ENCODE peak calls at places on chromosomes 1 and 21, in six cellular contexts. One of them, this sample, is unnamed.

GRCh38 chr1:11339346-11340247 is 66.6 kb downstream of the UBIAD1 start:
- DNase-seq in OCI-LY7: no peak
- DNase-seq in astrocyte: no peak
- DNase-seq in thoracic aorta: no peak
- DNase-seq in fibroblast of lung: no peak
- DNase-seq in pancreas: peak
- DNase-seq in this sample: peak

GRCh38 chr1:183251101-183251958 is 65.3 kb downstream of the LAMC2 start:
- DNase-seq in OCI-LY7: no peak
- DNase-seq in astrocyte: no peak
- DNase-seq in thoracic aorta: no peak
- DNase-seq in fibroblast of lung: no peak
- DNase-seq in pancreas: no peak
- DNase-seq in this sample: no peak

GRCh38 chr1:234774971-234775370 is 165.0 kb upstream of the IRF2BP2 start:
- DNase-seq in OCI-LY7: no peak
- DNase-seq in astrocyte: peak
- DNase-seq in thoracic aorta: no peak
- DNase-seq in fibroblast of lung: peak
- DNase-seq in pancreas: no peak
- DNase-seq in this sample: no peak

GRCh38 chr1:32180186-32181060 is 948 bp downstream of the TXLNA start:
- DNase-seq in OCI-LY7: peak
- DNase-seq in astrocyte: peak
- DNase-seq in thoracic aorta: no peak
- DNase-seq in fibroblast of lung: peak
- DNase-seq in pancreas: peak
- DNase-seq in this sample: peak

GRCh38 chr21:14591882-14592281 is 45.8 kb upstream of the SAMSN1 start:
- DNase-seq in OCI-LY7: no peak
- DNase-seq in astrocyte: no peak
- DNase-seq in thoracic aorta: no peak
- DNase-seq in fibroblast of lung: peak
- DNase-seq in pancreas: peak
- DNase-seq in this sample: no peak

GRCh38 chr1:46081206-46081605 is 51.2 kb downstream of the PIK3R3 start:
- DNase-seq in OCI-LY7: no peak
- DNase-seq in astrocyte: no peak
- DNase-seq in thoracic aorta: no peak
- DNase-seq in fibroblast of lung: no peak
- DNase-seq in pancreas: no peak
- DNase-seq in this sample: no peak

GRCh38 chr1:42165511-42166210 is 1.1 kb upstream of the GUCA2A start:
- DNase-seq in OCI-LY7: no peak
- DNase-seq in astrocyte: peak
- DNase-seq in thoracic aorta: no peak
- DNase-seq in fibroblast of lung: peak
- DNase-seq in pancreas: peak
- DNase-seq in this sample: peak

GRCh38 chr1:25991937-25992688 is 5.8 kb downstream of the PAFAH2 start:
- DNase-seq in OCI-LY7: no peak
- DNase-seq in astrocyte: peak
- DNase-seq in thoracic aorta: no peak
- DNase-seq in fibroblast of lung: peak
- DNase-seq in pancreas: no peak
- DNase-seq in this sample: no peak

GRCh38 chr1:201258763-201259230 is 24.5 kb upstream of the PKP1 start:
- DNase-seq in OCI-LY7: no peak
- DNase-seq in astrocyte: no peak
- DNase-seq in thoracic aorta: no peak
- DNase-seq in fibroblast of lung: no peak
- DNase-seq in pancreas: no peak
- DNase-seq in this sample: no peak

GRCh38 chr1:64072089-64072835 is 131.2 kb upstream of the UBE2U start:
- DNase-seq in OCI-LY7: no peak
- DNase-seq in astrocyte: peak
- DNase-seq in thoracic aorta: no peak
- DNase-seq in fibroblast of lung: peak
- DNase-seq in pancreas: no peak
- DNase-seq in this sample: no peak

GRCh38 chr1:169106095-169106920 is at the start of gene ATP1B1:
- DNase-seq in OCI-LY7: peak
- DNase-seq in astrocyte: peak
- DNase-seq in thoracic aorta: no peak
- DNase-seq in fibroblast of lung: peak
- DNase-seq in pancreas: peak
- DNase-seq in this sample: peak

GRCh38 chr21:34526618-34527290 is 14.7 kb upstream of the KCNE1 start:
- DNase-seq in OCI-LY7: no peak
- DNase-seq in astrocyte: peak
- DNase-seq in thoracic aorta: peak
- DNase-seq in fibroblast of lung: peak
- DNase-seq in pancreas: peak
- DNase-seq in this sample: peak

GRCh38 chr1:155691992-155692528 is 3.2 kb downstream of the DAP3 start:
- DNase-seq in OCI-LY7: no peak
- DNase-seq in astrocyte: no peak
- DNase-seq in thoracic aorta: no peak
- DNase-seq in fibroblast of lung: no peak
- DNase-seq in pancreas: no peak
- DNase-seq in this sample: no peak

GRCh38 chr1:79912813-79913212 is 906.3 kb upstream of the ADGRL4 start:
- DNase-seq in OCI-LY7: no peak
- DNase-seq in astrocyte: no peak
- DNase-seq in thoracic aorta: no peak
- DNase-seq in fibroblast of lung: no peak
- DNase-seq in pancreas: no peak
- DNase-seq in this sample: no peak

GRCh38 chr1:91015794-91016550 is 5.9 kb downstream of the ZNF644 start:
- DNase-seq in OCI-LY7: no peak
- DNase-seq in astrocyte: peak
- DNase-seq in thoracic aorta: no peak
- DNase-seq in fibroblast of lung: peak
- DNase-seq in pancreas: no peak
- DNase-seq in this sample: peak

GRCh38 chr1:220011620-220012019 is 34.7 kb downstream of the EPRS1 start:
- DNase-seq in OCI-LY7: no peak
- DNase-seq in astrocyte: no peak
- DNase-seq in thoracic aorta: no peak
- DNase-seq in fibroblast of lung: no peak
- DNase-seq in pancreas: no peak
- DNase-seq in this sample: no peak

GRCh38 chr1:78831731-78832360 is 174.7 kb downstream of the ADGRL4 start:
- DNase-seq in OCI-LY7: no peak
- DNase-seq in astrocyte: peak
- DNase-seq in thoracic aorta: no peak
- DNase-seq in fibroblast of lung: peak
- DNase-seq in pancreas: peak
- DNase-seq in this sample: peak

GRCh38 chr1:32651461-32652073 is 559 bp downstream of the RBBP4 start:
- DNase-seq in OCI-LY7: peak
- DNase-seq in astrocyte: no peak
- DNase-seq in thoracic aorta: no peak
- DNase-seq in fibroblast of lung: no peak
- DNase-seq in pancreas: no peak
- DNase-seq in this sample: no peak

GRCh38 chr1:193914871-193915270 is 728.5 kb upstream of the B3GALT2 start:
- DNase-seq in OCI-LY7: no peak
- DNase-seq in astrocyte: no peak
- DNase-seq in thoracic aorta: no peak
- DNase-seq in fibroblast of lung: no peak
- DNase-seq in pancreas: no peak
- DNase-seq in this sample: no peak

GRCh38 chr1:29332204-29332603 is 95.9 kb downstream of the PTPRU start:
- DNase-seq in OCI-LY7: peak
- DNase-seq in astrocyte: no peak
- DNase-seq in thoracic aorta: no peak
- DNase-seq in fibroblast of lung: peak
- DNase-seq in pancreas: no peak
- DNase-seq in this sample: no peak
- TF ChIP-seq CTCF in OCI-LY7: peak
- TF ChIP-seq CTCF in astrocyte: peak
- TF ChIP-seq CTCF in thoracic aorta: no peak
- TF ChIP-seq CTCF in fibroblast of lung: peak
- TF ChIP-seq CTCF in pancreas: peak
- TF ChIP-seq CTCF in this sample: peak

GRCh38 chr1:150127464-150127863 is 22.3 kb upstream of the PLEKHO1 start:
- DNase-seq in OCI-LY7: no peak
- DNase-seq in astrocyte: no peak
- DNase-seq in thoracic aorta: no peak
- DNase-seq in fibroblast of lung: no peak
- DNase-seq in pancreas: no peak
- DNase-seq in this sample: no peak
- H3K27ac ChIP-seq in OCI-LY7: no peak
- H3K27ac ChIP-seq in astrocyte: no peak
- H3K27ac ChIP-seq in thoracic aorta: no peak
- H3K27ac ChIP-seq in fibroblast of lung: no peak
- H3K27ac ChIP-seq in pancreas: no peak
- H3K27ac ChIP-seq in this sample: no peak

GRCh38 chr1:175307160-175307559 is 114.6 kb upstream of the KIAA0040 start:
- DNase-seq in OCI-LY7: peak
- DNase-seq in astrocyte: no peak
- DNase-seq in thoracic aorta: no peak
- DNase-seq in fibroblast of lung: no peak
- DNase-seq in pancreas: no peak
- DNase-seq in this sample: no peak
- TF ChIP-seq CTCF in OCI-LY7: no peak
- TF ChIP-seq CTCF in astrocyte: no peak
- TF ChIP-seq CTCF in thoracic aorta: no peak
- TF ChIP-seq CTCF in fibroblast of lung: no peak
- TF ChIP-seq CTCF in pancreas: no peak
- TF ChIP-seq CTCF in this sample: no peak

GRCh38 chr1:21937034-21937371 is at the start of gene HSPG2:
- DNase-seq in OCI-LY7: no peak
- DNase-seq in astrocyte: no peak
- DNase-seq in thoracic aorta: no peak
- DNase-seq in fibroblast of lung: no peak
- DNase-seq in pancreas: no peak
- DNase-seq in this sample: no peak

GRCh38 chr1:21935393-21935804 is 1.7 kb downstream of the HSPG2 start:
- DNase-seq in OCI-LY7: no peak
- DNase-seq in astrocyte: peak
- DNase-seq in thoracic aorta: no peak
- DNase-seq in fibroblast of lung: peak
- DNase-seq in pancreas: no peak
- DNase-seq in this sample: no peak

GRCh38 chr1:21937372-21938121 is 437 bp upstream of the HSPG2 start:
- DNase-seq in OCI-LY7: peak
- DNase-seq in astrocyte: peak
- DNase-seq in thoracic aorta: no peak
- DNase-seq in fibroblast of lung: peak
- DNase-seq in pancreas: peak
- DNase-seq in this sample: peak

GRCh38 chr1:21935891-21936365 is 1.2 kb downstream of the HSPG2 start:
- DNase-seq in OCI-LY7: no peak
- DNase-seq in astrocyte: no peak
- DNase-seq in thoracic aorta: no peak
- DNase-seq in fibroblast of lung: no peak
- DNase-seq in pancreas: no peak
- DNase-seq in this sample: no peak

GRCh38 chr1:21936366-21937031 is 611 bp downstream of the HSPG2 start:
- DNase-seq in OCI-LY7: no peak
- DNase-seq in astrocyte: no peak
- DNase-seq in thoracic aorta: no peak
- DNase-seq in fibroblast of lung: no peak
- DNase-seq in pancreas: no peak
- DNase-seq in this sample: no peak
- H3K27ac ChIP-seq in OCI-LY7: no peak
- H3K27ac ChIP-seq in astrocyte: peak
- H3K27ac ChIP-seq in thoracic aorta: peak
- H3K27ac ChIP-seq in fibroblast of lung: peak
- H3K27ac ChIP-seq in pancreas: peak
- H3K27ac ChIP-seq in this sample: peak

GRCh38 chr1:185840880-185841279 is 106.7 kb downstream of the HMCN1 start:
- DNase-seq in OCI-LY7: no peak
- DNase-seq in astrocyte: no peak
- DNase-seq in thoracic aorta: no peak
- DNase-seq in fibroblast of lung: no peak
- DNase-seq in pancreas: no peak
- DNase-seq in this sample: no peak

GRCh38 chr1:185837711-185838110 is 103.5 kb downstream of the HMCN1 start:
- DNase-seq in OCI-LY7: no peak
- DNase-seq in astrocyte: no peak
- DNase-seq in thoracic aorta: no peak
- DNase-seq in fibroblast of lung: no peak
- DNase-seq in pancreas: no peak
- DNase-seq in this sample: no peak

GRCh38 chr1:185838111-185838510 is 103.9 kb downstream of the HMCN1 start:
- DNase-seq in OCI-LY7: no peak
- DNase-seq in astrocyte: no peak
- DNase-seq in thoracic aorta: no peak
- DNase-seq in fibroblast of lung: no peak
- DNase-seq in pancreas: no peak
- DNase-seq in this sample: no peak

GRCh38 chr1:185834371-185834900 is 100.2 kb downstream of the HMCN1 start:
- DNase-seq in OCI-LY7: no peak
- DNase-seq in astrocyte: no peak
- DNase-seq in thoracic aorta: no peak
- DNase-seq in fibroblast of lung: no peak
- DNase-seq in pancreas: no peak
- DNase-seq in this sample: no peak

GRCh38 chr1:185835191-185835590 is 101.0 kb downstream of the HMCN1 start:
- DNase-seq in OCI-LY7: no peak
- DNase-seq in astrocyte: no peak
- DNase-seq in thoracic aorta: no peak
- DNase-seq in fibroblast of lung: no peak
- DNase-seq in pancreas: no peak
- DNase-seq in this sample: no peak
- TF ChIP-seq CTCF in OCI-LY7: no peak
- TF ChIP-seq CTCF in astrocyte: no peak
- TF ChIP-seq CTCF in thoracic aorta: no peak
- TF ChIP-seq CTCF in fibroblast of lung: no peak
- TF ChIP-seq CTCF in pancreas: no peak
- TF ChIP-seq CTCF in this sample: no peak

This sample was measured in RWPE1.